ENCODE peak calls at places on chromosomes 13 and 19, in nine cellular contexts. K is lower lobe of right lung, J is dorsolateral prefrontal cortex, W is psoas muscle, Q is suprapubic skin, D is mesothelial cell of epicardium, T is cardiac muscle cell, E is AG09309, S is body of pancreas. B is an unnamed sample.

GRCh38 chr19:50203281-50204080 is at the start of gene MYH14:
- DNase-seq in E (no peak), Q (peak; percentile 80), K (peak; percentile 92), T (peak; percentile 98), W (peak; percentile 97), J (peak; percentile 95), D (peak; percentile 87), S (peak; percentile 98), B (peak; percentile 88)

GRCh38 chr13:36282818-36283432 is 14.7 kb downstream of the CCDC169 start:
- DNase-seq in T (peak; percentile 62), K (no peak), Q (no peak), D (no peak), J (no peak), W (no peak), E (no peak), S (no peak), B (no peak)

GRCh38 chr13:50323440-50324070 is 308.3 kb downstream of the KCNRG start:
- DNase-seq in W (no peak), Q (no peak), T (no peak), K (no peak), J (no peak), E (peak; percentile 84), D (no peak), S (no peak), B (no peak)

GRCh38 chr13:48533207-48533499 is 273 bp upstream of the RCBTB2 start:
- DNase-seq in D (no peak), E (no peak), J (no peak), Q (no peak), K (no peak), W (no peak), S (no peak), T (no peak), B (no peak)

GRCh38 chr19:45804959-45805230 is 10.2 kb downstream of the RSPH6A start:
- DNase-seq in Q (no peak), W (no peak), T (no peak), K (no peak), S (no peak), D (no peak), E (no peak), J (no peak), B (no peak)

GRCh38 chr19:50646074-50646807 is 3.0 kb upstream of the C19orf81 start:
- DNase-seq in E (peak; percentile 16), S (no peak), Q (no peak), D (no peak), W (no peak), J (no peak), T (no peak), K (no peak), B (no peak)

GRCh38 chr13:72555601-72556000 is 171.8 kb downstream of the MZT1 start:
- DNase-seq in K (no peak), D (no peak), S (no peak), J (no peak), T (no peak), E (no peak), W (no peak), Q (no peak), B (no peak)

GRCh38 chr19:681029-681626 is 4.9 kb downstream of the FSTL3 start:
- DNase-seq in W (peak; percentile 97), Q (no peak), K (peak; percentile 92), E (peak; percentile 40), J (peak; percentile 88), D (peak; percentile 19), S (peak; percentile 89), T (no peak), B (no peak)

GRCh38 chr13:113835461-113836274 is 28.2 kb downstream of the GAS6 start:
- DNase-seq in Q (no peak), W (peak; percentile 51), T (no peak), K (peak; percentile 36), D (no peak), J (no peak), E (peak; percentile 71), S (no peak), B (no peak)

GRCh38 chr13:75101997-75102720 is 379.8 kb downstream of the TBC1D4 start:
- DNase-seq in K (no peak), J (no peak), W (no peak), S (no peak), D (no peak), T (peak; percentile 8), E (no peak), Q (no peak), B (no peak)

DNA sequence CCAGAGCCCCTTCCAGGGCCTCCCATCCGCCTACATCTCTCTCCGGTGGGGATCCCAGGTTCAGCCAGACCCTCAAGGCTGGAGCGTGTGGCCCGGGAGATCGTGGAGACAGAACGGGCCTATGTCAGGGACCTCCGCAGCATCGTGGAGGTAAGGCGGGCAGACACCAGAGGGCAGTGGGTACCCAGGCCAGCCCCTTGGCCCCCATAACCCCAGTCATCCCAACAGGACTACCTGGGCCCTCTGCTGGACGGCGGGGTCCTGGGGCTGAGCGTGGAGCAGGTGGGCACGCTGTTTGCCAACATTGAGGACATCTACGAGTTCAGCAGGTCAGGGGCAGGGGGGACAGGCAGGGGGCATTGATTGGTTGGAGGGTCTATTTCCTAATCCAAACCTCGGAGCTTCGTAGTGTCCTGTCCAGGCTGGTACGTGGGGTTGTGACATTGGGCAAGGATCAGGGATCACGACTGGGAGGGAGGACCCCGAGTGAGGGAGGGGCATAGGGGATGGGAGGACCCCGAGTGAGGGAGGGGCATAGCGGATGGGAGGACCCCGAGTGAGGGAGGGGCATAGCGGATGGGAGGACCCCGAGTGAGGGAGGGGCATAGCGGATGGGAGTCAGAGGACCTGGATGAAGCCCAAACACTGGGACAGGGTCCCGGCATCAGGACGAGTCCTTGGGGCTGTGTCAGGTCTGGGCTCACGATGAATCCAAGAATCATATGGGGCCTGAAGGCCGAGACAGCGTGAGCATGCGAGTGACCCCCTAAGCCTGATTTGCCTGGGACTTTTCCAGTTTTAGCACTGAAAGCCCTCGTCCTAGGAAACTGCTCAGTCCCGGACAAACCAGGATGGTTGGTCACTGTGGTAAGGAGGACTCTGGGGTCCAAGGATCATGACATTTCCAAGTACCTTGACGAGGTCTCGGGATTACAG is 2.9 kb downstream of the PLEKHG2 start:
- DNase-seq in T (no peak), Q (no peak), D (no peak), E (no peak), J (no peak), W (no peak), S (no peak), K (no peak), B (no peak)
- TF ChIP-seq CTCF in T (peak; percentile 5), Q (no peak), D (no peak), E (peak; percentile 11), J (no peak), W (no peak), S (no peak), K (no peak), B (no peak)

GRCh38 chr13:41652735-41653361 is 195.5 kb downstream of the RGCC start:
- DNase-seq in J (no peak), W (no peak), D (no peak), S (peak; percentile 28), E (no peak), T (peak; percentile 14), K (no peak), Q (no peak), B (peak; percentile 31)

GRCh38 chr13:41654800-41655199 is 197.4 kb downstream of the RGCC start:
- DNase-seq in J (no peak), Q (no peak), D (no peak), T (no peak), E (no peak), K (no peak), S (no peak), W (no peak), B (no peak)

GRCh38 chr13:41655997-41656396 is 198.6 kb downstream of the RGCC start:
- DNase-seq in J (no peak), Q (no peak), S (no peak), T (no peak), D (no peak), W (no peak), E (no peak), K (no peak), B (no peak)

GRCh38 chr13:41660426-41660825 is 203.1 kb downstream of the RGCC start:
- DNase-seq in W (no peak), K (no peak), Q (no peak), E (no peak), J (no peak), T (no peak), S (no peak), D (no peak), B (no peak)

DNA sequence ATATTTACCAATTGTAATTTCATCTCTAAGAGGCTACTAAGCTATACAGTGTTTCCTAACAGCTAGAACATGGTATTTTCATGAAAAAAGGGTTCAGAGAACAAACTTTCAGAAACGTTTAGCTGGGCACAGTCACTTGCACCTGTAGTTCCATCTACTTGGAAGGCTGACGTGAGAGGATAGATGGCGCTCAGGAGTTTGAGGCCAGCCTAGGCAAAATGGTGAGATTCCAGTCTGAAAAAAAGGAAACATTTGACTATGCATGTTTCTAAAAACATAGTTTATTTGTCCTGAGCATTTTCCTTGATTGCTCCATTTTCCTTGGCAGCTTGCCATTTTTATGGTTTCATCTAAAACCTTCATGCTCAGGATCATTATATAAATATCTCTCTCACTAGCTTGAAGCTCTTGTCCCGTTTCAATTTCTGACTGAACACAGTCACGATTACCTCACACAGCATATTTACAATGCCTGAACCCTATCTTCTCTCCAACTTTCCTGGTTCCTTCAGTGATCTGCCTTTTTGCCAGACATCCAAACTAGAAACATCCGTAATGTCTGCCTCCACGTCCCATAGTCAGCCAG is 200.8 kb downstream of the RGCC start:
- DNase-seq in S (no peak), E (peak; percentile 25), K (no peak), D (no peak), Q (no peak), J (no peak), T (no peak), W (no peak), B (no peak)
- TF ChIP-seq CTCF in S (no peak), E (no peak), K (no peak), D (no peak), Q (no peak), J (no peak), T (peak; percentile 11), W (no peak), B (no peak)

GRCh38 chr13:63455938-63456337 is 2040.3 kb upstream of the PCDH20 start:
- DNase-seq in E (no peak), Q (no peak), W (no peak), J (no peak), K (no peak), T (no peak), S (no peak), D (no peak), B (no peak)
- TF ChIP-seq CTCF in E (peak; percentile 11), Q (no peak), W (no peak), J (peak; percentile 22), K (no peak), T (no peak), S (no peak), D (no peak), B (peak; percentile 53)

DNA sequence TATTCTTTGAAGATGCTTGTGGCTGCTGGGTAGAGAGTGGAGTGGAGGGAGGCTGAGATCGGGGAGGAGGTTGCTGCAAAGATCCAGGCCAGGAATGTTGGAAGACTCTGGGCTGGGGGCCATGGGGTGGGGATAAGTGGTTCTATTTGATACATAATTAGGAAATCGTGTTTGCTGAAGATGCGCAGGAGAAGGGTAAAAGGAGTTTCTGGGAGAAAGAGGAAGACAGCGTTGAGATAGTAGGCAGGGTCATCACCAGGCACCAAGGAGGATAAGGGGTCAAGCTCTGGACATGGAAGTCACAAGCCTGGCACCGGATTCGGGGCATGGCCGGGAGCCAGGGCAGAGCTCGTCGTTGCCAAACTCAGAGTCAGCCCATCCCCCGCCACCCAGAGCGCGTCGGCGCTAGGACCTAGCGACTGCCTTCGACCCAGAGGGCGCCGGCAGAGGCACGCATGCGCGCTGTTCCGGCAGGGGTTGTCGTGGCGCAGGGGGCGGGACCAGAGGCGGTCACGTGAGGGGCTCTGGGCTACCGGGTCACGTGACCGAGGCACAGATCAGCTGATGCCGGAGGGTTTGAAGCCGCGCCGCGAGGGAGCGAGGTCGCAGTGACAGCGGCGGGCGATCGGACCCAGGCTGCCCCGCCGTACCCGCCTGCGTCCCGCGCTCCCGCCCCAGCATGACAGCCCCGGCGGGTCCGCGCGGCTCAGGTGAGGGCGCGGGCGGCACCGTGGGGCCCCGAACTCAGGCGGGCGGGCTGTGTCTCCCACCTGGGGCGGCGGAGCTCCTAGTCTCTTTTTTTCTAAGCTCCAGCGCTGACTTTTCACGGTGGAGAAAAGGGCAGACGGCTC is at the start of gene MCOLN1:
- DNase-seq in S (peak; percentile 100), W (peak; percentile 100), J (peak; percentile 98), T (peak; percentile 100), K (peak; percentile 100), D (peak; percentile 100), Q (peak; percentile 99), E (peak; percentile 76), B (peak; percentile 100)
- TF ChIP-seq CTCF in S (no peak), W (no peak), J (no peak), T (no peak), K (no peak), D (no peak), Q (no peak), E (no peak), B (no peak)

B was measured in neural crest cell.